ENCODE peak calls at places on chromosomes 2 and 18, in seven cellular contexts. B, V, N, I, J, A and Z are unnamed samples.

GRCh38 chr2:197707316-197708213 is 2.4 kb downstream of the MARS2 start:
- DNase-seq in J (peak), A (peak), N (no peak), V (peak), B (peak), I (peak), Z (peak)

GRCh38 chr2:3692375-3692774 is 11.0 kb upstream of the DCDC2C start:
- DNase-seq in I (no peak), J (peak), B (peak), N (no peak), V (peak), A (peak), Z (no peak)

GRCh38 chr18:21851327-21851961 is 110.9 kb downstream of the MIB1 start:
- DNase-seq in V (no peak), N (no peak), B (peak), J (no peak), I (no peak), A (no peak), Z (no peak)

GRCh38 chr2:230429513-230429912 is 13.5 kb downstream of the SP100 start:
- DNase-seq in J (no peak), V (no peak), I (no peak), A (no peak), B (no peak), N (no peak), Z (no peak)

GRCh38 chr2:119024152-119024551 is 82.2 kb downstream of the MARCO start:
- DNase-seq in A (no peak), V (no peak), N (no peak), I (no peak), J (no peak), B (no peak), Z (no peak)

GRCh38 chr2:112807233-112807807 is 23.0 kb upstream of the IL1A start:
- DNase-seq in N (no peak), V (no peak), I (no peak), A (no peak), B (no peak), J (no peak), Z (no peak)

GRCh38 chr18:76553715-76554603 is 58.9 kb upstream of the ZNF516 start:
- DNase-seq in A (no peak), J (peak), I (no peak), N (no peak), V (no peak), B (no peak), Z (no peak)

GRCh38 chr2:217951521-217952247 is 51.1 kb downstream of the TNS1 start:
- DNase-seq in B (no peak), J (no peak), N (peak), V (no peak), A (no peak), I (no peak), Z (no peak)

GRCh38 chr2:237577458-237577857 is 11.1 kb downstream of the PRLH start:
- DNase-seq in J (no peak), V (no peak), A (no peak), N (peak), B (no peak), I (no peak), Z (no peak)

GRCh38 chr18:46291149-46291548 is 187.0 kb downstream of the HAUS1 start:
- DNase-seq in V (no peak), I (no peak), N (no peak), J (no peak), B (no peak), A (no peak), Z (no peak)

GRCh38 chr2:145287686-145288085 is 767.8 kb upstream of the ZEB2 start:
- DNase-seq in I (no peak), A (no peak), J (no peak), V (no peak), B (no peak), N (no peak), Z (no peak)

GRCh38 chr2:214747992-214748391 is 61.5 kb downstream of the BARD1 start:
- DNase-seq in A (no peak), B (no peak), N (no peak), I (no peak), V (no peak), J (no peak), Z (no peak)

GRCh38 chr2:114754907-114755563 is 312.6 kb downstream of the DPP10 start:
- DNase-seq in V (no peak), A (no peak), I (no peak), B (no peak), N (no peak), J (no peak), Z (no peak)

GRCh38 chr2:224801360-224801759 is 85.2 kb upstream of the CCDC195 start:
- DNase-seq in N (no peak), V (no peak), A (no peak), I (no peak), B (no peak), J (no peak), Z (no peak)

GRCh38 chr2:205199451-205199850 is 482.9 kb upstream of the NRP2 start:
- DNase-seq in B (no peak), J (no peak), A (no peak), N (no peak), I (no peak), V (no peak), Z (no peak)

GRCh38 chr18:47050468-47050867 is 15.0 kb upstream of the ELOA2 start:
- DNase-seq in I (peak), N (no peak), J (peak), A (peak), B (peak), V (peak), Z (peak)

GRCh38 chr18:59898609-59899297 is 1.0 kb upstream of the PMAIP1 start:
- DNase-seq in J (no peak), B (peak), V (no peak), N (no peak), I (no peak), A (no peak), Z (no peak)

GRCh38 chr2:174078275-174078674 is 113.1 kb upstream of the SP3 start:
- DNase-seq in A (no peak), B (no peak), J (no peak), I (no peak), V (no peak), N (no peak), Z (no peak)

GRCh38 chr2:164764996-164765395 is 76.6 kb downstream of the COBLL1 start:
- DNase-seq in J (no peak), N (no peak), V (no peak), A (no peak), I (no peak), B (no peak), Z (no peak)

GRCh38 chr2:67867735-67868134 is 195.1 kb downstream of the C1D start:
- DNase-seq in A (no peak), V (no peak), B (no peak), I (no peak), J (no peak), N (no peak), Z (no peak)